ENCODE peak calls at places on chromosomes 13 and 19, in five cellular contexts. One of them, this sample, is unnamed.

GRCh38 chr19:10543059-10543419 is 665 bp upstream of the ATG4D start:
- DNase-seq in PC-3: no peak
- DNase-seq in left lung: no peak
- DNase-seq in heart right ventricle: no peak
- DNase-seq in CD8-positive, alpha-beta T cell: no peak
- DNase-seq in this sample: no peak

GRCh38 chr13:34971473-34971872 is 29.4 kb downstream of the NBEA start:
- DNase-seq in PC-3: peak
- DNase-seq in left lung: no peak
- DNase-seq in heart right ventricle: no peak
- DNase-seq in CD8-positive, alpha-beta T cell: no peak
- DNase-seq in this sample: no peak

GRCh38 chr13:102484329-102484728 is 82.5 kb upstream of the FGF14 start:
- DNase-seq in left lung: no peak
- DNase-seq in heart right ventricle: no peak
- DNase-seq in CD8-positive, alpha-beta T cell: no peak
- DNase-seq in PC-3: no peak
- DNase-seq in this sample: no peak

GRCh38 chr13:33110713-33111413 is 94.6 kb downstream of the KL start:
- DNase-seq in CD8-positive, alpha-beta T cell: no peak
- DNase-seq in left lung: no peak
- DNase-seq in PC-3: no peak
- DNase-seq in heart right ventricle: peak
- DNase-seq in this sample: no peak

GRCh38 chr13:99969934-99970760 is 1.4 kb downstream of the ZIC5 start:
- DNase-seq in CD8-positive, alpha-beta T cell: peak
- DNase-seq in left lung: no peak
- DNase-seq in PC-3: no peak
- DNase-seq in heart right ventricle: no peak
- DNase-seq in this sample: no peak

GRCh38 chr19:15300533-15301194 is 31.7 kb downstream of the BRD4 start:
- DNase-seq in left lung: no peak
- DNase-seq in PC-3: no peak
- DNase-seq in heart right ventricle: no peak
- DNase-seq in CD8-positive, alpha-beta T cell: no peak
- DNase-seq in this sample: no peak

GRCh38 chr19:44282846-44283245 is 22.0 kb downstream of the ZNF235 start:
- DNase-seq in CD8-positive, alpha-beta T cell: no peak
- DNase-seq in left lung: no peak
- DNase-seq in PC-3: peak
- DNase-seq in heart right ventricle: no peak
- DNase-seq in this sample: no peak

GRCh38 chr19:47315125-47315821 is 5.6 kb downstream of the C5AR1 start:
- DNase-seq in CD8-positive, alpha-beta T cell: no peak
- DNase-seq in PC-3: peak
- DNase-seq in heart right ventricle: peak
- DNase-seq in left lung: peak
- DNase-seq in this sample: peak

GRCh38 chr13:44690376-44690775 is 114.2 kb upstream of the TSC22D1 start:
- DNase-seq in CD8-positive, alpha-beta T cell: no peak
- DNase-seq in PC-3: no peak
- DNase-seq in heart right ventricle: no peak
- DNase-seq in left lung: no peak
- DNase-seq in this sample: no peak

GRCh38 chr19:3275068-3275582 is 50.7 kb downstream of the CELF5 start:
- DNase-seq in CD8-positive, alpha-beta T cell: peak
- DNase-seq in heart right ventricle: no peak
- DNase-seq in left lung: no peak
- DNase-seq in PC-3: peak
- DNase-seq in this sample: no peak

GRCh38 chr13:42113478-42113877 is 65.0 kb downstream of the DGKH start:
- DNase-seq in heart right ventricle: no peak
- DNase-seq in CD8-positive, alpha-beta T cell: no peak
- DNase-seq in left lung: no peak
- DNase-seq in PC-3: no peak
- DNase-seq in this sample: no peak

GRCh38 chr19:12891553-12892021 is 627 bp downstream of the GCDH start:
- DNase-seq in left lung: no peak
- DNase-seq in heart right ventricle: no peak
- DNase-seq in PC-3: peak
- DNase-seq in CD8-positive, alpha-beta T cell: no peak
- DNase-seq in this sample: no peak

GRCh38 chr19:12983561-12984142 is 11.6 kb upstream of the NFIX start:
- DNase-seq in heart right ventricle: peak
- DNase-seq in PC-3: peak
- DNase-seq in CD8-positive, alpha-beta T cell: peak
- DNase-seq in left lung: peak
- DNase-seq in this sample: no peak

GRCh38 chr13:36297259-36297599 is 385 bp downstream of the CCDC169 start:
- DNase-seq in PC-3: peak
- DNase-seq in heart right ventricle: no peak
- DNase-seq in CD8-positive, alpha-beta T cell: no peak
- DNase-seq in left lung: no peak
- DNase-seq in this sample: no peak

GRCh38 chr19:10044390-10044789 is 31.1 kb downstream of the RDH8 start:
- DNase-seq in heart right ventricle: no peak
- DNase-seq in CD8-positive, alpha-beta T cell: no peak
- DNase-seq in left lung: no peak
- DNase-seq in PC-3: no peak
- DNase-seq in this sample: no peak

GRCh38 chr13:67351915-67352314 is 121.8 kb upstream of the PCDH9 start:
- DNase-seq in left lung: no peak
- DNase-seq in heart right ventricle: no peak
- DNase-seq in CD8-positive, alpha-beta T cell: no peak
- DNase-seq in PC-3: no peak
- DNase-seq in this sample: no peak

GRCh38 chr19:3206216-3206953 is 18.1 kb upstream of the CELF5 start:
- DNase-seq in left lung: no peak
- DNase-seq in CD8-positive, alpha-beta T cell: no peak
- DNase-seq in heart right ventricle: no peak
- DNase-seq in PC-3: no peak
- DNase-seq in this sample: no peak

GRCh38 chr13:41919031-41919740 is 41.7 kb downstream of the VWA8 start:
- DNase-seq in CD8-positive, alpha-beta T cell: peak
- DNase-seq in heart right ventricle: peak
- DNase-seq in PC-3: no peak
- DNase-seq in left lung: no peak
- DNase-seq in this sample: no peak

GRCh38 chr19:55526216-55527196 is 10.4 kb downstream of the SBK2 start:
- DNase-seq in heart right ventricle: peak
- DNase-seq in PC-3: peak
- DNase-seq in CD8-positive, alpha-beta T cell: no peak
- DNase-seq in left lung: peak
- DNase-seq in this sample: no peak

GRCh38 chr13:85597790-85598500 is 201.3 kb downstream of the SLITRK6 start:
- DNase-seq in CD8-positive, alpha-beta T cell: no peak
- DNase-seq in PC-3: no peak
- DNase-seq in heart right ventricle: no peak
- DNase-seq in left lung: no peak
- DNase-seq in this sample: no peak

GRCh38 chr19:19428746-19429145 is 23.3 kb downstream of the GATAD2A start:
- DNase-seq in heart right ventricle: no peak
- DNase-seq in left lung: no peak
- DNase-seq in PC-3: no peak
- DNase-seq in CD8-positive, alpha-beta T cell: no peak
- DNase-seq in this sample: no peak

GRCh38 chr19:55447421-55448174 is 4.5 kb upstream of the SHISA7 start:
- DNase-seq in heart right ventricle: no peak
- DNase-seq in CD8-positive, alpha-beta T cell: no peak
- DNase-seq in left lung: no peak
- DNase-seq in PC-3: peak
- DNase-seq in this sample: no peak

GRCh38 chr13:49165798-49166752 is 54.1 kb upstream of the MLNR start:
- DNase-seq in PC-3: no peak
- DNase-seq in CD8-positive, alpha-beta T cell: no peak
- DNase-seq in left lung: no peak
- DNase-seq in heart right ventricle: no peak
- DNase-seq in this sample: no peak

GRCh38 chr13:62598708-62599107 is 1183.1 kb upstream of the PCDH20 start:
- DNase-seq in heart right ventricle: no peak
- DNase-seq in PC-3: no peak
- DNase-seq in left lung: no peak
- DNase-seq in CD8-positive, alpha-beta T cell: no peak
- DNase-seq in this sample: no peak

GRCh38 chr13:44243198-44243852 is 130.3 kb upstream of the SERP2 start:
- DNase-seq in PC-3: peak
- DNase-seq in CD8-positive, alpha-beta T cell: peak
- DNase-seq in left lung: no peak
- DNase-seq in heart right ventricle: peak
- DNase-seq in this sample: no peak

GRCh38 chr19:20182232-20182785 is 15.3 kb downstream of the ZNF486 start:
- DNase-seq in CD8-positive, alpha-beta T cell: no peak
- DNase-seq in heart right ventricle: no peak
- DNase-seq in left lung: no peak
- DNase-seq in PC-3: no peak
- DNase-seq in this sample: no peak

GRCh38 chr13:30698023-30698422 is 37.3 kb upstream of the ALOX5AP start:
- DNase-seq in CD8-positive, alpha-beta T cell: no peak
- DNase-seq in PC-3: no peak
- DNase-seq in heart right ventricle: no peak
- DNase-seq in left lung: no peak
- DNase-seq in this sample: no peak

GRCh38 chr13:52599853-52600603 is 42.2 kb upstream of the HNRNPA1L2 start:
- DNase-seq in heart right ventricle: peak
- DNase-seq in CD8-positive, alpha-beta T cell: no peak
- DNase-seq in PC-3: no peak
- DNase-seq in left lung: no peak
- DNase-seq in this sample: no peak

GRCh38 chr13:100989424-100989823 is 314.8 kb upstream of the TMTC4 start:
- DNase-seq in PC-3: no peak
- DNase-seq in heart right ventricle: no peak
- DNase-seq in left lung: no peak
- DNase-seq in CD8-positive, alpha-beta T cell: no peak
- DNase-seq in this sample: no peak

GRCh38 chr13:80654638-80655249 is 313.8 kb upstream of the SPRY2 start:
- DNase-seq in PC-3: no peak
- DNase-seq in left lung: peak
- DNase-seq in CD8-positive, alpha-beta T cell: no peak
- DNase-seq in heart right ventricle: no peak
- DNase-seq in this sample: no peak

GRCh38 chr13:111178417-111178816 is 63.3 kb downstream of the ARHGEF7 start:
- DNase-seq in CD8-positive, alpha-beta T cell: no peak
- DNase-seq in PC-3: no peak
- DNase-seq in left lung: no peak
- DNase-seq in heart right ventricle: no peak
- DNase-seq in this sample: no peak

GRCh38 chr13:20193142-20193923 is 595 bp upstream of the GJB2 start:
- DNase-seq in left lung: no peak
- DNase-seq in CD8-positive, alpha-beta T cell: no peak
- DNase-seq in PC-3: peak
- DNase-seq in heart right ventricle: no peak
- DNase-seq in this sample: no peak

GRCh38 chr13:20193924-20194631 is 1.3 kb upstream of the GJB2 start:
- DNase-seq in PC-3: no peak
- DNase-seq in left lung: no peak
- DNase-seq in heart right ventricle: no peak
- DNase-seq in CD8-positive, alpha-beta T cell: no peak
- DNase-seq in this sample: no peak

GRCh38 chr13:20195846-20196245 is 3.1 kb upstream of the GJB2 start:
- DNase-seq in PC-3: peak
- DNase-seq in heart right ventricle: no peak
- DNase-seq in CD8-positive, alpha-beta T cell: no peak
- DNase-seq in left lung: no peak
- DNase-seq in this sample: no peak

GRCh38 chr13:20198781-20199180 is 6.0 kb upstream of the GJB2 start:
- DNase-seq in left lung: no peak
- DNase-seq in heart right ventricle: no peak
- DNase-seq in PC-3: peak
- DNase-seq in CD8-positive, alpha-beta T cell: no peak
- DNase-seq in this sample: no peak

DNA sequence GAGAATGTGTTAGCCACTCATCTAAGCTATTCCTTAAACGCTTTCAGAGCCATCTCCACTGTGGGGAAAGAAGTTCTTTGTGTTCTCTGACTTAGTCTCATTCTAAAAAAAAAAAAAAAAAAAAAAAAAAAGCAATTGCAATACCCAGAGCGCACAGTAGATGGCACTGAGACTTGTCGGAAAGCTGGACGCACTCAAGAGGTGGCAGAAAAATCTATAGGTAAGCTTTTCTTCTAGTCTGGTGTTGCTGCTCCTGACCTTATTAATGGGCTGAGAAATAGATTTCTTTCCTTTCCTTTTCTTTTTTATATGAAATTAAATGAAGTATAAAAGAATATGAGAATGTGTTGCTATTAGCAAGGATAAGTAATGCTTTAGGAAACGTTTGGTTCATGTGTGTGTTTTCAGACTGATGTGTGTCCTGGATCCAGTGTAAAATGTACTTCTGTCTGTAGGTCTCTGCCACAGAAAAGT is 4.7 kb upstream of the GJB2 start:
- DNase-seq in PC-3: peak
- DNase-seq in heart right ventricle: no peak
- DNase-seq in left lung: no peak
- DNase-seq in CD8-positive, alpha-beta T cell: peak
- DNase-seq in this sample: no peak
- TF ChIP-seq CTCF in PC-3: peak
- TF ChIP-seq CTCF in heart right ventricle: peak
- TF ChIP-seq CTCF in left lung: peak
- TF ChIP-seq CTCF in CD8-positive, alpha-beta T cell: peak
- TF ChIP-seq CTCF in this sample: peak

GRCh38 chr19:18161691-18162039 is 8.7 kb downstream of the PIK3R2 start:
- DNase-seq in left lung: no peak
- DNase-seq in heart right ventricle: no peak
- DNase-seq in CD8-positive, alpha-beta T cell: no peak
- DNase-seq in PC-3: no peak
- DNase-seq in this sample: no peak
- H3K4me3 ChIP-seq in left lung: no peak
- H3K4me3 ChIP-seq in heart right ventricle: peak
- H3K4me3 ChIP-seq in CD8-positive, alpha-beta T cell: no peak
- H3K4me3 ChIP-seq in PC-3: no peak
- H3K4me3 ChIP-seq in this sample: no peak

GRCh38 chr13:23160241-23161175 is 20.3 kb upstream of the SGCG start:
- DNase-seq in left lung: no peak
- DNase-seq in heart right ventricle: no peak
- DNase-seq in PC-3: peak
- DNase-seq in CD8-positive, alpha-beta T cell: no peak
- DNase-seq in this sample: no peak
- TF ChIP-seq CTCF in left lung: peak
- TF ChIP-seq CTCF in heart right ventricle: no peak
- TF ChIP-seq CTCF in PC-3: peak
- TF ChIP-seq CTCF in CD8-positive, alpha-beta T cell: no peak
- TF ChIP-seq CTCF in this sample: no peak

DNA sequence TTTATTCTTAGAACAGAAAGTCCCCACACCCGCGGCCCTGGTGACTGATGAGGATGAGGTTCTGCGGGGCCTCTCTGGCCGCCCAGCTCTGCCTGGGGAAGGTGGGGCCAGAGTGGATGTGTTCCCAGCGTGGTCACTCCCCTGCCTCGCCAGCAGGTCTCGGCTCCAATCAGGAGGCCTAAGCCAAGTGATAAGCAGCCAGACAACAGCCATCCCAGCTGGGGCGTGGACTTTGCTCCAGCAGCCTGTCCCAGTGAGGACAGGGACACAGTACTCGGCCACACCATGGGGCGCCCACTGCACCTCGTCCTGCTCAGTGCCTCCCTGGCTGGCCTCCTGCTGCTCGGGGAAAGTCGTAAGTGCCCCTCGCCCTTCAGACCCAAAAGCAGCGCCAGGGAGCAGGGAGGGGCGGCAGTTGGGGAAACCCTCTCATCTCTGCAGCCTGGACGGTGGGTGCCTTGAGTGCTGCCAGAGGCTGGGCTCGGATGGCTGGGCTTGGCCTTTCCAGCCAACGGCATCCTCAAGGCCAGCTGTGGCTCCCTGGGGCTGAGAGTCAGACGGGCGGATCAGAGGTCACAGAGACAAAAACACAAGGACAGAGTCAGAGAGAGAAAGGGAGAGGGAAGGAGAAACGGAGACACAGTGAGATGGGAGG is at the start of gene F10:
- DNase-seq in CD8-positive, alpha-beta T cell: no peak
- DNase-seq in PC-3: no peak
- DNase-seq in left lung: peak
- DNase-seq in heart right ventricle: peak
- DNase-seq in this sample: no peak
- H3K4me3 ChIP-seq in CD8-positive, alpha-beta T cell: no peak
- H3K4me3 ChIP-seq in PC-3: no peak
- H3K4me3 ChIP-seq in left lung: no peak
- H3K4me3 ChIP-seq in heart right ventricle: peak
- H3K4me3 ChIP-seq in this sample: no peak

This sample was measured in AG04449.